ENCODE peak calls at places on chromosomes 3 and 15, in seven cellular contexts. I is trophoblast cell, R is IMR-90, H is mesenchymal stem cell, D is mesendoderm, N is H9, W is H1. X is an unnamed sample.

GRCh38 chr15:51307811-51308210 is 30.6 kb downstream of the CYP19A1 start:
- DNase-seq in I (no peak), R (no peak), H (no peak), D (no peak), N (no peak), W (no peak), X (no peak)

GRCh38 chr3:99419111-99419510 is 219.3 kb upstream of the COL8A1 start:
- DNase-seq in I (no peak), R (no peak), H (no peak), D (no peak), N (no peak), W (no peak), X (no peak)

GRCh38 chr3:52186729-52187128 is 11.2 kb upstream of the ALAS1 start:
- DNase-seq in I (no peak), R (no peak), H (no peak), D (no peak), N (no peak), W (no peak), X (no peak)

GRCh38 chr15:59567369-59567768 is 44.2 kb upstream of the GCNT3 start:
- DNase-seq in I (peak), R (no peak), H (no peak), D (no peak), N (no peak), W (no peak), X (no peak)

GRCh38 chr3:28050895-28051294 is 190.5 kb upstream of the CMC1 start:
- DNase-seq in I (peak), R (peak), H (no peak), D (no peak), N (no peak), W (no peak), X (no peak)

GRCh38 chr15:25875551-25875950 is 12.4 kb upstream of the ATP10A start:
- DNase-seq in I (no peak), R (no peak), H (no peak), D (no peak), N (no peak), W (no peak), X (no peak)

GRCh38 chr3:49279376-49279775 is 2.3 kb upstream of the C3orf62 start:
- DNase-seq in I (no peak), R (peak), H (peak), D (no peak), N (no peak), W (no peak), X (no peak)

GRCh38 chr3:162742159-162742717 is 1245.6 kb downstream of the OTOL1 start:
- DNase-seq in I (no peak), R (no peak), H (no peak), D (no peak), N (no peak), W (no peak), X (no peak)

DNA sequence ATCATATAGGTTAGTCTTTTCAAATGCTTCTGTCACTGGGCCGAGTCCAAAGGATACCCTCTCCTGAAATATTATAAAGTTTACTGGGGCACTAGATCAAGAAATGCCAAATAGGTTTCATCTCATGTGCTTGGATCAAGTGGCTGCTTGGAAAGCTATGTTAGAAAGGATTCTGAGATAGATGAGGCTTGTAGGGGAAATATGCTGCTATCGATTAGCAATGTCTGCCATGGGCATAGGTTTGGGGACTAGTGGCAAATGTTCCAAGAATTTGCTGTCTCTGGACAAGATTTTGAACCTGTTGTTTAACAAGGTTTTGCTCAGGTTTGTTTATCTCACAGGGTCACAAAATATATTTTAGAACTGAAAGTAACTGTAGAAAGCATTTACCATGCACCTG is 23.0 kb upstream of the UBE2Q2 start:
- DNase-seq in I (no peak), R (no peak), H (no peak), D (no peak), N (no peak), W (no peak), X (no peak)
- H3K4ac ChIP-seq in I (no peak), R (no peak), H (no peak), D (no peak), N (no peak), W (no peak), X (no peak)

DNA sequence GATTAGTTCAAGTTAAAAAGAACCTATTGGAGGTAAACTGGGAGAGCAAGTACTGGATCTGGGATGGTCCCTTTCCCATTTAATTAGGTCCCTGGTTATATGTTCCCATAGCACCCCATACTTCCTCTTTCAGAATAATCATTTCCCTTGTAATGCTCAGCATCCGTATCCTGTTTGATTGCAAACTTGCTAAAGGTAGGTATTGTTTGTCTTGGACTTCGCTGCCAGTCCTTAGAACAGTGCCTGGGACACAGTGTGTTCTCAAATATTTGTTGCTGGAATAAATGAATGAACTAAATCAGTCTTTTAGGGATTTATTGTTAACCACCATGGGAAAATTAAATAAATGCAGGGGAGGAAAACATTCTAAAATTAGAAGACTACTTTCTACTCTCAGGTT is 299.8 kb downstream of the GRM7 start:
- DNase-seq in I (no peak), R (no peak), H (no peak), D (no peak), N (no peak), W (no peak), X (no peak)
- H3K4ac ChIP-seq in I (no peak), R (no peak), H (no peak), D (no peak), N (no peak), W (no peak), X (no peak)

GRCh38 chr3:114152519-114153151 is 26.2 kb downstream of the DRD3 start:
- DNase-seq in I (peak), R (peak), H (peak), D (peak), N (peak), W (peak), X (peak)
- H3K4ac ChIP-seq in I (no peak), R (peak), H (no peak), D (no peak), N (no peak), W (peak), X (no peak)

DNA sequence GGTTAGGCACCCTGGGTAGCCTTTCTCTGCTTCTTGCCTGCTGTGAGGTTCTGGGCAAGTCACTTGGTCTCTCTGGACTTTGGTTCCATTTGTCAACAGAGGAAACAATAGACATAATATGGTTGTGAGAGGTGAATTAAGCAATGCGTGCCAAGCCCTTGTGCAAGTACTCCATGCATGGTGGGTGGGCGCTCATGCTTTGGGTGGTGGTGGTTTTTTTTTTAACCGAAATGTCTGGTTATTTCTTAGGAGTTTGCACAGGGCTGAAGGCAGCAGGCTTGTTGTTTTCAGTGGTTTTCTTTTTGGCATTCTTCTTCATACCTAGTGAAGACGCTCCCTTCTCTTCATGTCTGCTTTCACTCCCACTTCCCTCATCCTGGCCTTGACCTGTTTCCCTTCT is 84.2 kb upstream of the LRTM1 start:
- DNase-seq in I (no peak), R (no peak), H (no peak), D (no peak), N (no peak), W (no peak), X (no peak)
- H3K4ac ChIP-seq in I (no peak), R (no peak), H (no peak), D (no peak), N (no peak), W (no peak), X (no peak)

GRCh38 chr3:11405323-11405722 is 133.1 kb downstream of the ATG7 start:
- DNase-seq in I (no peak), R (no peak), H (no peak), D (no peak), N (no peak), W (no peak), X (no peak)
- H3K4ac ChIP-seq in I (no peak), R (no peak), H (no peak), D (no peak), N (no peak), W (no peak), X (no peak)

DNA sequence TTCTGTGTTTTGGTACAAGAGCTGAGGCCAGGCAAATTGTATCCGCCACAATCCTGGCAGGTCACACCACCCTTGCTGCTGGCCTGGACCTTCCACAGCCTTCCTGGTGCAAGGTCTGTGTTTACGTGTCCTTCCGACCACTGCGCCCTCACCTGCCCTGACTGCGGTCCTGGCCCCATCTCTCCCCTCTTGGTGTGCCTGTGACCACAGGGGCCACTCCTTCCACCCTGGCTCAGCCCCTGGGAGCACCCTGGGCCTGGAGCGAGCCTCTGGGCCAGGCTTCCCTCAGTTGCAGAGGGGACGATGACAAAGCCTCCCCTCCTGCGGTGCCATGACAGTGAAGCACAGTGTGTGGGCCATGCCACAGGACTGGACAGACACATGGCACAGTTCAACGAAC is 104.5 kb downstream of the PLXNA1 start:
- DNase-seq in I (no peak), R (no peak), H (no peak), D (no peak), N (no peak), W (no peak), X (no peak)
- H3K4ac ChIP-seq in I (no peak), R (no peak), H (no peak), D (no peak), N (no peak), W (peak), X (no peak)

GRCh38 chr3:53498993-53499641 is 4.7 kb downstream of the CACNA1D start:
- DNase-seq in I (no peak), R (no peak), H (no peak), D (peak), N (peak), W (no peak), X (no peak)

GRCh38 chr3:53503185-53503584 is 8.8 kb downstream of the CACNA1D start:
- DNase-seq in I (no peak), R (no peak), H (no peak), D (no peak), N (no peak), W (no peak), X (no peak)

GRCh38 chr3:53502737-53503136 is 8.3 kb downstream of the CACNA1D start:
- DNase-seq in I (peak), R (no peak), H (no peak), D (no peak), N (no peak), W (no peak), X (no peak)

GRCh38 chr3:53500165-53500777 is 5.9 kb downstream of the CACNA1D start:
- DNase-seq in I (no peak), R (no peak), H (no peak), D (no peak), N (no peak), W (no peak), X (no peak)

DNA sequence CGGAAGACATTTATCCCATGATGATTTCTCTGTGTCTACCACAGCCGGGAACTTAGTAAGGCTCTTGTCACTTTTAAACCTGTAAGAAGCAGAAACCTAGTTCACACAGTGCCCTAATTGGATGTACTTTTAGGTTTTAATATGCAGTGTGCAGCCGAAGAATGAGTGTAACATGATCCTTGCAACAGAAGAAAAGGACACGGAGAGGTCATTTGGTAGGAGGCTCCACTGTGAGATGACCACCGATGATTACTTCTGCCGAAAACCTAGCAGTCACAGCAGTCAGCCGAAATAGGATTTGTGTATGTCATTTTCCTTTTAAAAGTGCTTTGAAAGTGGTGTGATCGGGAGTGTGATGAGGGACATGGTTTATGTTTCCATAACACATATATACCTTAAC is 6.8 kb downstream of the CACNA1D start:
- DNase-seq in I (no peak), R (no peak), H (no peak), D (no peak), N (no peak), W (no peak), X (no peak)
- H3K4ac ChIP-seq in I (no peak), R (no peak), H (no peak), D (no peak), N (no peak), W (no peak), X (no peak)

GRCh38 chr3:174409085-174409743 is 449.9 kb upstream of the NAALADL2 start:
- DNase-seq in I (peak), R (no peak), H (no peak), D (peak), N (no peak), W (no peak), X (no peak)
- H3K4ac ChIP-seq in I (no peak), R (no peak), H (no peak), D (no peak), N (no peak), W (no peak), X (no peak)

GRCh38 chr3:63513801-63514200 is 138.7 kb upstream of the SNTN start:
- DNase-seq in I (no peak), R (no peak), H (no peak), D (no peak), N (no peak), W (no peak), X (no peak)
- H3K4ac ChIP-seq in I (no peak), R (no peak), H (no peak), D (no peak), N (no peak), W (no peak), X (no peak)

GRCh38 chr15:101210466-101210865 is 41.4 kb downstream of the CHSY1 start:
- DNase-seq in I (no peak), R (peak), H (no peak), D (no peak), N (no peak), W (no peak), X (no peak)
- H3K4ac ChIP-seq in I (no peak), R (no peak), H (no peak), D (no peak), N (no peak), W (no peak), X (no peak)